ENCODE peak calls at places on chromosomes 1 and 21, in ten cellular contexts. One of them, this sample, is unnamed.

GRCh38 chr1:25031966-25032667 is 102.0 kb upstream of the RUNX3 start:
- DNase-seq in stimulated activated CD4-positive, alpha-beta T cell treated with anti-CD3 and anti-CD28 coated beads, Interleukin-15, amount 100 ng/mL, for 24 hours: peak; percentile 60
- DNase-seq in NCI-H774: peak; percentile 61
- DNase-seq in GM13977: peak; percentile 72
- DNase-seq in non-pigmented ciliary epithelial cell: peak; percentile 10
- DNase-seq in breast epithelium: no peak
- DNase-seq in OCI-LY7: peak; percentile 86
- DNase-seq in HEK293T: no peak
- DNase-seq in AG08396: no peak
- DNase-seq in amygdala: no peak
- DNase-seq in this sample: peak; percentile 28

GRCh38 chr21:16194851-16195251 is 465.1 kb downstream of the USP25 start:
- DNase-seq in stimulated activated CD4-positive, alpha-beta T cell treated with anti-CD3 and anti-CD28 coated beads, Interleukin-15, amount 100 ng/mL, for 24 hours: no peak
- DNase-seq in NCI-H774: no peak
- DNase-seq in GM13977: no peak
- DNase-seq in non-pigmented ciliary epithelial cell: no peak
- DNase-seq in breast epithelium: no peak
- DNase-seq in OCI-LY7: no peak
- DNase-seq in HEK293T: no peak
- DNase-seq in AG08396: no peak
- DNase-seq in amygdala: no peak
- DNase-seq in this sample: no peak

GRCh38 chr1:12276225-12276624 is 46.4 kb downstream of the VPS13D start:
- DNase-seq in stimulated activated CD4-positive, alpha-beta T cell treated with anti-CD3 and anti-CD28 coated beads, Interleukin-15, amount 100 ng/mL, for 24 hours: peak; percentile 6
- DNase-seq in NCI-H774: no peak
- DNase-seq in GM13977: no peak
- DNase-seq in non-pigmented ciliary epithelial cell: peak; percentile 23
- DNase-seq in breast epithelium: no peak
- DNase-seq in OCI-LY7: no peak
- DNase-seq in HEK293T: peak; percentile 40
- DNase-seq in AG08396: peak; percentile 52
- DNase-seq in amygdala: no peak
- DNase-seq in this sample: peak; percentile 38

GRCh38 chr1:43239484-43239883 is 30.3 kb upstream of the TMEM125 start:
- DNase-seq in stimulated activated CD4-positive, alpha-beta T cell treated with anti-CD3 and anti-CD28 coated beads, Interleukin-15, amount 100 ng/mL, for 24 hours: no peak
- DNase-seq in NCI-H774: no peak
- DNase-seq in GM13977: peak; percentile 82
- DNase-seq in non-pigmented ciliary epithelial cell: no peak
- DNase-seq in breast epithelium: no peak
- DNase-seq in OCI-LY7: peak; percentile 85
- DNase-seq in HEK293T: no peak
- DNase-seq in AG08396: no peak
- DNase-seq in amygdala: no peak
- DNase-seq in this sample: no peak

GRCh38 chr1:44792736-44793502 is 4.9 kb upstream of the BEST4 start:
- DNase-seq in stimulated activated CD4-positive, alpha-beta T cell treated with anti-CD3 and anti-CD28 coated beads, Interleukin-15, amount 100 ng/mL, for 24 hours: no peak
- DNase-seq in NCI-H774: no peak
- DNase-seq in GM13977: no peak
- DNase-seq in non-pigmented ciliary epithelial cell: no peak
- DNase-seq in breast epithelium: no peak
- DNase-seq in OCI-LY7: no peak
- DNase-seq in HEK293T: no peak
- DNase-seq in AG08396: no peak
- DNase-seq in amygdala: no peak
- DNase-seq in this sample: no peak

GRCh38 chr1:161200992-161201827 is 957 bp upstream of the NDUFS2 start:
- DNase-seq in stimulated activated CD4-positive, alpha-beta T cell treated with anti-CD3 and anti-CD28 coated beads, Interleukin-15, amount 100 ng/mL, for 24 hours: no peak
- DNase-seq in NCI-H774: no peak
- DNase-seq in GM13977: no peak
- DNase-seq in non-pigmented ciliary epithelial cell: no peak
- DNase-seq in breast epithelium: no peak
- DNase-seq in OCI-LY7: no peak
- DNase-seq in HEK293T: no peak
- DNase-seq in AG08396: no peak
- DNase-seq in amygdala: peak; percentile 42
- DNase-seq in this sample: no peak

GRCh38 chr1:210397681-210398080 is 69.0 kb downstream of the HHAT start:
- DNase-seq in stimulated activated CD4-positive, alpha-beta T cell treated with anti-CD3 and anti-CD28 coated beads, Interleukin-15, amount 100 ng/mL, for 24 hours: no peak
- DNase-seq in NCI-H774: no peak
- DNase-seq in GM13977: no peak
- DNase-seq in non-pigmented ciliary epithelial cell: no peak
- DNase-seq in breast epithelium: no peak
- DNase-seq in OCI-LY7: no peak
- DNase-seq in HEK293T: no peak
- DNase-seq in AG08396: no peak
- DNase-seq in amygdala: no peak
- DNase-seq in this sample: no peak

GRCh38 chr1:40849801-40850592 is 12.2 kb downstream of the CITED4 start:
- DNase-seq in stimulated activated CD4-positive, alpha-beta T cell treated with anti-CD3 and anti-CD28 coated beads, Interleukin-15, amount 100 ng/mL, for 24 hours: peak; percentile 81
- DNase-seq in NCI-H774: peak; percentile 58
- DNase-seq in GM13977: peak; percentile 83
- DNase-seq in non-pigmented ciliary epithelial cell: no peak
- DNase-seq in breast epithelium: peak; percentile 80
- DNase-seq in OCI-LY7: peak; percentile 82
- DNase-seq in HEK293T: peak; percentile 79
- DNase-seq in AG08396: peak; percentile 78
- DNase-seq in amygdala: peak; percentile 47
- DNase-seq in this sample: peak; percentile 57

GRCh38 chr1:37038079-37038702 is 3.9 kb upstream of the GRIK3 start:
- DNase-seq in stimulated activated CD4-positive, alpha-beta T cell treated with anti-CD3 and anti-CD28 coated beads, Interleukin-15, amount 100 ng/mL, for 24 hours: no peak
- DNase-seq in NCI-H774: peak; percentile 100
- DNase-seq in GM13977: no peak
- DNase-seq in non-pigmented ciliary epithelial cell: no peak
- DNase-seq in breast epithelium: peak; percentile 60
- DNase-seq in OCI-LY7: peak; percentile 75
- DNase-seq in HEK293T: peak; percentile 34
- DNase-seq in AG08396: no peak
- DNase-seq in amygdala: peak; percentile 71
- DNase-seq in this sample: peak; percentile 7

GRCh38 chr1:82273816-82274215 is 473.1 kb downstream of the ADGRL2 start:
- DNase-seq in stimulated activated CD4-positive, alpha-beta T cell treated with anti-CD3 and anti-CD28 coated beads, Interleukin-15, amount 100 ng/mL, for 24 hours: no peak
- DNase-seq in NCI-H774: no peak
- DNase-seq in GM13977: no peak
- DNase-seq in non-pigmented ciliary epithelial cell: peak; percentile 5
- DNase-seq in breast epithelium: no peak
- DNase-seq in OCI-LY7: no peak
- DNase-seq in HEK293T: no peak
- DNase-seq in AG08396: no peak
- DNase-seq in amygdala: no peak
- DNase-seq in this sample: no peak

GRCh38 chr1:63857478-63857877 is 83.7 kb downstream of the ROR1 start:
- DNase-seq in stimulated activated CD4-positive, alpha-beta T cell treated with anti-CD3 and anti-CD28 coated beads, Interleukin-15, amount 100 ng/mL, for 24 hours: no peak
- DNase-seq in NCI-H774: no peak
- DNase-seq in GM13977: no peak
- DNase-seq in non-pigmented ciliary epithelial cell: no peak
- DNase-seq in breast epithelium: no peak
- DNase-seq in OCI-LY7: no peak
- DNase-seq in HEK293T: no peak
- DNase-seq in AG08396: no peak
- DNase-seq in amygdala: no peak
- DNase-seq in this sample: no peak

GRCh38 chr1:7584157-7584556 is 186.9 kb upstream of the VAMP3 start:
- DNase-seq in stimulated activated CD4-positive, alpha-beta T cell treated with anti-CD3 and anti-CD28 coated beads, Interleukin-15, amount 100 ng/mL, for 24 hours: no peak
- DNase-seq in NCI-H774: no peak
- DNase-seq in GM13977: no peak
- DNase-seq in non-pigmented ciliary epithelial cell: no peak
- DNase-seq in breast epithelium: peak; percentile 12
- DNase-seq in OCI-LY7: no peak
- DNase-seq in HEK293T: no peak
- DNase-seq in AG08396: no peak
- DNase-seq in amygdala: no peak
- DNase-seq in this sample: no peak

GRCh38 chr1:35369922-35370671 is 101.6 kb downstream of the ZMYM4 start:
- DNase-seq in stimulated activated CD4-positive, alpha-beta T cell treated with anti-CD3 and anti-CD28 coated beads, Interleukin-15, amount 100 ng/mL, for 24 hours: no peak
- DNase-seq in NCI-H774: no peak
- DNase-seq in GM13977: peak; percentile 17
- DNase-seq in non-pigmented ciliary epithelial cell: peak; percentile 43
- DNase-seq in breast epithelium: no peak
- DNase-seq in OCI-LY7: peak; percentile 20
- DNase-seq in HEK293T: peak; percentile 13
- DNase-seq in AG08396: peak; percentile 66
- DNase-seq in amygdala: peak; percentile 61
- DNase-seq in this sample: no peak

GRCh38 chr1:40945491-40945973 is 34.0 kb upstream of the CTPS1 start:
- DNase-seq in stimulated activated CD4-positive, alpha-beta T cell treated with anti-CD3 and anti-CD28 coated beads, Interleukin-15, amount 100 ng/mL, for 24 hours: no peak
- DNase-seq in NCI-H774: no peak
- DNase-seq in GM13977: no peak
- DNase-seq in non-pigmented ciliary epithelial cell: no peak
- DNase-seq in breast epithelium: no peak
- DNase-seq in OCI-LY7: no peak
- DNase-seq in HEK293T: no peak
- DNase-seq in AG08396: no peak
- DNase-seq in amygdala: no peak
- DNase-seq in this sample: no peak

GRCh38 chr1:8202182-8202905 is 115.6 kb upstream of the SLC45A1 start:
- DNase-seq in stimulated activated CD4-positive, alpha-beta T cell treated with anti-CD3 and anti-CD28 coated beads, Interleukin-15, amount 100 ng/mL, for 24 hours: no peak
- DNase-seq in NCI-H774: no peak
- DNase-seq in GM13977: no peak
- DNase-seq in non-pigmented ciliary epithelial cell: peak; percentile 85
- DNase-seq in breast epithelium: no peak
- DNase-seq in OCI-LY7: no peak
- DNase-seq in HEK293T: no peak
- DNase-seq in AG08396: peak; percentile 87
- DNase-seq in amygdala: no peak
- DNase-seq in this sample: peak; percentile 78

GRCh38 chr1:31421404-31422040 is 8.5 kb downstream of the SERINC2 start:
- DNase-seq in stimulated activated CD4-positive, alpha-beta T cell treated with anti-CD3 and anti-CD28 coated beads, Interleukin-15, amount 100 ng/mL, for 24 hours: no peak
- DNase-seq in NCI-H774: no peak
- DNase-seq in GM13977: no peak
- DNase-seq in non-pigmented ciliary epithelial cell: no peak
- DNase-seq in breast epithelium: no peak
- DNase-seq in OCI-LY7: peak; percentile 64
- DNase-seq in HEK293T: no peak
- DNase-seq in AG08396: no peak
- DNase-seq in amygdala: no peak
- DNase-seq in this sample: no peak

GRCh38 chr1:186272486-186272885 is 102.6 kb downstream of the TPR start:
- DNase-seq in stimulated activated CD4-positive, alpha-beta T cell treated with anti-CD3 and anti-CD28 coated beads, Interleukin-15, amount 100 ng/mL, for 24 hours: no peak
- DNase-seq in NCI-H774: no peak
- DNase-seq in GM13977: no peak
- DNase-seq in non-pigmented ciliary epithelial cell: no peak
- DNase-seq in breast epithelium: no peak
- DNase-seq in OCI-LY7: no peak
- DNase-seq in HEK293T: no peak
- DNase-seq in AG08396: no peak
- DNase-seq in amygdala: no peak
- DNase-seq in this sample: no peak

GRCh38 chr1:229380514-229381160 is 37.8 kb upstream of the CCSAP start:
- DNase-seq in stimulated activated CD4-positive, alpha-beta T cell treated with anti-CD3 and anti-CD28 coated beads, Interleukin-15, amount 100 ng/mL, for 24 hours: no peak
- DNase-seq in NCI-H774: no peak
- DNase-seq in GM13977: no peak
- DNase-seq in non-pigmented ciliary epithelial cell: no peak
- DNase-seq in breast epithelium: no peak
- DNase-seq in OCI-LY7: peak; percentile 5
- DNase-seq in HEK293T: no peak
- DNase-seq in AG08396: no peak
- DNase-seq in amygdala: no peak
- DNase-seq in this sample: no peak

GRCh38 chr1:110065841-110066240 is 4.6 kb downstream of the ALX3 start:
- DNase-seq in stimulated activated CD4-positive, alpha-beta T cell treated with anti-CD3 and anti-CD28 coated beads, Interleukin-15, amount 100 ng/mL, for 24 hours: no peak
- DNase-seq in NCI-H774: no peak
- DNase-seq in GM13977: no peak
- DNase-seq in non-pigmented ciliary epithelial cell: no peak
- DNase-seq in breast epithelium: no peak
- DNase-seq in OCI-LY7: no peak
- DNase-seq in HEK293T: no peak
- DNase-seq in AG08396: no peak
- DNase-seq in amygdala: no peak
- DNase-seq in this sample: no peak

GRCh38 chr21:38439957-38440356 is 58.3 kb downstream of the ERG start:
- DNase-seq in stimulated activated CD4-positive, alpha-beta T cell treated with anti-CD3 and anti-CD28 coated beads, Interleukin-15, amount 100 ng/mL, for 24 hours: no peak
- DNase-seq in NCI-H774: no peak
- DNase-seq in GM13977: no peak
- DNase-seq in non-pigmented ciliary epithelial cell: no peak
- DNase-seq in breast epithelium: no peak
- DNase-seq in OCI-LY7: no peak
- DNase-seq in HEK293T: no peak
- DNase-seq in AG08396: no peak
- DNase-seq in amygdala: no peak
- DNase-seq in this sample: no peak

GRCh38 chr1:211145944-211146343 is 12.0 kb upstream of the KCNH1 start:
- DNase-seq in stimulated activated CD4-positive, alpha-beta T cell treated with anti-CD3 and anti-CD28 coated beads, Interleukin-15, amount 100 ng/mL, for 24 hours: no peak
- DNase-seq in NCI-H774: no peak
- DNase-seq in GM13977: no peak
- DNase-seq in non-pigmented ciliary epithelial cell: no peak
- DNase-seq in breast epithelium: no peak
- DNase-seq in OCI-LY7: no peak
- DNase-seq in HEK293T: no peak
- DNase-seq in AG08396: no peak
- DNase-seq in amygdala: no peak
- DNase-seq in this sample: no peak

GRCh38 chr1:113903496-113904291 is 905 bp downstream of the AP4B1 start:
- DNase-seq in stimulated activated CD4-positive, alpha-beta T cell treated with anti-CD3 and anti-CD28 coated beads, Interleukin-15, amount 100 ng/mL, for 24 hours: peak; percentile 30
- DNase-seq in NCI-H774: no peak
- DNase-seq in GM13977: no peak
- DNase-seq in non-pigmented ciliary epithelial cell: no peak
- DNase-seq in breast epithelium: no peak
- DNase-seq in OCI-LY7: peak; percentile 51
- DNase-seq in HEK293T: no peak
- DNase-seq in AG08396: no peak
- DNase-seq in amygdala: no peak
- DNase-seq in this sample: no peak

GRCh38 chr1:226980565-226981385 is 40.7 kb downstream of the COQ8A start:
- DNase-seq in stimulated activated CD4-positive, alpha-beta T cell treated with anti-CD3 and anti-CD28 coated beads, Interleukin-15, amount 100 ng/mL, for 24 hours: no peak
- DNase-seq in NCI-H774: no peak
- DNase-seq in GM13977: no peak
- DNase-seq in non-pigmented ciliary epithelial cell: no peak
- DNase-seq in breast epithelium: no peak
- DNase-seq in OCI-LY7: no peak
- DNase-seq in HEK293T: no peak
- DNase-seq in AG08396: no peak
- DNase-seq in amygdala: no peak
- DNase-seq in this sample: no peak

GRCh38 chr1:16900771-16901170 is 5.0 kb downstream of the RNU1-2 start:
- DNase-seq in stimulated activated CD4-positive, alpha-beta T cell treated with anti-CD3 and anti-CD28 coated beads, Interleukin-15, amount 100 ng/mL, for 24 hours: no peak
- DNase-seq in NCI-H774: no peak
- DNase-seq in GM13977: no peak
- DNase-seq in non-pigmented ciliary epithelial cell: no peak
- DNase-seq in breast epithelium: no peak
- DNase-seq in OCI-LY7: peak; percentile 39
- DNase-seq in HEK293T: no peak
- DNase-seq in AG08396: no peak
- DNase-seq in amygdala: no peak
- DNase-seq in this sample: no peak

GRCh38 chr1:53281180-53281579 is 42.9 kb upstream of the MAGOH start:
- DNase-seq in stimulated activated CD4-positive, alpha-beta T cell treated with anti-CD3 and anti-CD28 coated beads, Interleukin-15, amount 100 ng/mL, for 24 hours: no peak
- DNase-seq in NCI-H774: no peak
- DNase-seq in GM13977: no peak
- DNase-seq in non-pigmented ciliary epithelial cell: no peak
- DNase-seq in breast epithelium: no peak
- DNase-seq in OCI-LY7: no peak
- DNase-seq in HEK293T: no peak
- DNase-seq in AG08396: no peak
- DNase-seq in amygdala: no peak
- DNase-seq in this sample: no peak

GRCh38 chr1:161473363-161473762 is 31.9 kb upstream of the FCGR2A start:
- DNase-seq in stimulated activated CD4-positive, alpha-beta T cell treated with anti-CD3 and anti-CD28 coated beads, Interleukin-15, amount 100 ng/mL, for 24 hours: peak; percentile 29
- DNase-seq in NCI-H774: no peak
- DNase-seq in GM13977: no peak
- DNase-seq in non-pigmented ciliary epithelial cell: peak; percentile 1
- DNase-seq in breast epithelium: no peak
- DNase-seq in OCI-LY7: peak; percentile 41
- DNase-seq in HEK293T: no peak
- DNase-seq in AG08396: no peak
- DNase-seq in amygdala: no peak
- DNase-seq in this sample: no peak

GRCh38 chr1:44377925-44378784 is 23.1 kb upstream of the ERI3 start:
- DNase-seq in stimulated activated CD4-positive, alpha-beta T cell treated with anti-CD3 and anti-CD28 coated beads, Interleukin-15, amount 100 ng/mL, for 24 hours: peak; percentile 63
- DNase-seq in NCI-H774: peak; percentile 70
- DNase-seq in GM13977: peak; percentile 55
- DNase-seq in non-pigmented ciliary epithelial cell: peak; percentile 14
- DNase-seq in breast epithelium: no peak
- DNase-seq in OCI-LY7: peak; percentile 56
- DNase-seq in HEK293T: peak; percentile 76
- DNase-seq in AG08396: peak; percentile 57
- DNase-seq in amygdala: peak; percentile 54
- DNase-seq in this sample: peak; percentile 35

This sample was measured in A549.